ENCODE peak calls at places on chromosomes 11 and 22, in six cellular contexts. One of them, this sample, is unnamed.

GRCh38 chr11:133922078-133922870 is 34.5 kb downstream of the IGSF9B start:
- DNase-seq in A549: no peak
- DNase-seq in brain microvascular endothelial cell: no peak
- DNase-seq in transverse colon: no peak
- DNase-seq in mammary epithelial cell: no peak
- DNase-seq in nephron progenitor cell: no peak
- DNase-seq in this sample: no peak

GRCh38 chr22:45966892-45967365 is 10.0 kb downstream of the WNT7B start:
- DNase-seq in mammary epithelial cell: no peak
- DNase-seq in A549: no peak
- DNase-seq in nephron progenitor cell: no peak
- DNase-seq in transverse colon: no peak
- DNase-seq in brain microvascular endothelial cell: no peak
- DNase-seq in this sample: no peak

GRCh38 chr11:66868726-66869291 is 11.9 kb downstream of the LRFN4 start:
- DNase-seq in transverse colon: peak; percentile 89
- DNase-seq in nephron progenitor cell: peak; percentile 74
- DNase-seq in brain microvascular endothelial cell: no peak
- DNase-seq in A549: peak; percentile 86
- DNase-seq in mammary epithelial cell: peak; percentile 43
- DNase-seq in this sample: peak; percentile 60

GRCh38 chr11:19912206-19913118 is 199.8 kb downstream of the NAV2 start:
- DNase-seq in transverse colon: no peak
- DNase-seq in A549: no peak
- DNase-seq in brain microvascular endothelial cell: no peak
- DNase-seq in nephron progenitor cell: no peak
- DNase-seq in mammary epithelial cell: no peak
- DNase-seq in this sample: no peak

GRCh38 chr11:118002541-118003019 is 16.4 kb downstream of the IL10RA start:
- DNase-seq in transverse colon: peak; percentile 46
- DNase-seq in A549: no peak
- DNase-seq in brain microvascular endothelial cell: no peak
- DNase-seq in mammary epithelial cell: no peak
- DNase-seq in nephron progenitor cell: no peak
- DNase-seq in this sample: no peak

GRCh38 chr22:37843746-37844089 is 416 bp downstream of the ANKRD54 start:
- DNase-seq in A549: no peak
- DNase-seq in brain microvascular endothelial cell: no peak
- DNase-seq in transverse colon: peak; percentile 59
- DNase-seq in nephron progenitor cell: no peak
- DNase-seq in mammary epithelial cell: no peak
- DNase-seq in this sample: peak; percentile 53

GRCh38 chr11:2512431-2513407 is 67.9 kb downstream of the KCNQ1 start:
- DNase-seq in nephron progenitor cell: no peak
- DNase-seq in brain microvascular endothelial cell: no peak
- DNase-seq in mammary epithelial cell: no peak
- DNase-seq in A549: no peak
- DNase-seq in transverse colon: peak; percentile 5
- DNase-seq in this sample: no peak

GRCh38 chr22:49013707-49014106 is 814.0 kb downstream of the BRD1 start:
- DNase-seq in mammary epithelial cell: no peak
- DNase-seq in A549: no peak
- DNase-seq in brain microvascular endothelial cell: no peak
- DNase-seq in transverse colon: no peak
- DNase-seq in nephron progenitor cell: no peak
- DNase-seq in this sample: no peak

GRCh38 chr11:116888884-116889549 is 51.6 kb upstream of the APOA1 start:
- DNase-seq in mammary epithelial cell: no peak
- DNase-seq in transverse colon: no peak
- DNase-seq in A549: no peak
- DNase-seq in nephron progenitor cell: no peak
- DNase-seq in brain microvascular endothelial cell: no peak
- DNase-seq in this sample: no peak

GRCh38 chr22:24244144-24244787 is 616 bp downstream of the GGT5 start:
- DNase-seq in brain microvascular endothelial cell: peak; percentile 75
- DNase-seq in nephron progenitor cell: no peak
- DNase-seq in mammary epithelial cell: no peak
- DNase-seq in A549: no peak
- DNase-seq in transverse colon: no peak
- DNase-seq in this sample: no peak

GRCh38 chr11:19382131-19382611 is 141.4 kb upstream of the E2F8 start:
- DNase-seq in brain microvascular endothelial cell: no peak
- DNase-seq in transverse colon: no peak
- DNase-seq in A549: no peak
- DNase-seq in nephron progenitor cell: no peak
- DNase-seq in mammary epithelial cell: no peak
- DNase-seq in this sample: no peak

GRCh38 chr22:45423524-45423923 is 10.0 kb downstream of the RIBC2 start:
- DNase-seq in mammary epithelial cell: no peak
- DNase-seq in nephron progenitor cell: no peak
- DNase-seq in A549: no peak
- DNase-seq in brain microvascular endothelial cell: no peak
- DNase-seq in transverse colon: no peak
- DNase-seq in this sample: no peak

GRCh38 chr11:45262900-45263299 is 23.2 kb downstream of the SYT13 start:
- DNase-seq in nephron progenitor cell: no peak
- DNase-seq in brain microvascular endothelial cell: no peak
- DNase-seq in mammary epithelial cell: no peak
- DNase-seq in transverse colon: peak; percentile 36
- DNase-seq in A549: no peak
- DNase-seq in this sample: no peak

GRCh38 chr22:37741312-37741795 is 44.5 kb downstream of the TRIOBP start:
- DNase-seq in mammary epithelial cell: peak; percentile 79
- DNase-seq in A549: peak; percentile 75
- DNase-seq in transverse colon: peak; percentile 81
- DNase-seq in brain microvascular endothelial cell: peak; percentile 83
- DNase-seq in nephron progenitor cell: no peak
- DNase-seq in this sample: no peak